ENCODE peak calls at places on chromosomes 6 and 20, in six cellular contexts. L is neural crest cell, V is stomach, U is globus pallidus, Z is HT-29, S is iPS-NIHi11. I is an unnamed sample.

GRCh38 chr6:119446623-119447008 is 97.1 kb upstream of the MAN1A1 start:
- DNase-seq in Z (peak), S (no peak), U (peak), L (no peak), V (peak), I (peak)

GRCh38 chr20:32521780-32522524 is 63.2 kb downstream of the NOL4L start:
- DNase-seq in L (peak), Z (peak), S (peak), V (peak), U (peak), I (peak)

GRCh38 chr20:32589256-32589655 is 4.1 kb upstream of the NOL4L start:
- DNase-seq in S (no peak), L (no peak), V (no peak), U (no peak), Z (peak), I (no peak)

GRCh38 chr6:148629910-148630470 is 116.8 kb upstream of the UST start:
- DNase-seq in U (no peak), S (no peak), Z (no peak), V (no peak), L (no peak), I (no peak)

GRCh38 chr6:113394724-113395123 is 462.4 kb upstream of the MARCKS start:
- DNase-seq in S (no peak), U (no peak), V (no peak), Z (no peak), L (no peak), I (no peak)

GRCh38 chr6:51989789-51990188 is 97.6 kb downstream of the PKHD1 start:
- DNase-seq in V (no peak), U (no peak), S (no peak), L (no peak), Z (no peak), I (no peak)

GRCh38 chr6:34246563-34247391 is 2.0 kb downstream of the SMIM29 start:
- DNase-seq in L (peak), Z (peak), U (no peak), V (no peak), S (peak), I (peak)

GRCh38 chr20:13458860-13459451 is 179.8 kb downstream of the TASP1 start:
- DNase-seq in V (no peak), S (peak), U (peak), L (no peak), Z (peak), I (peak)

GRCh38 chr6:170160031-170160627 is 130.7 kb downstream of the DLL1 start:
- DNase-seq in V (no peak), L (no peak), S (no peak), U (no peak), Z (no peak), I (no peak)

GRCh38 chr6:41191569-41191968 is 9.4 kb downstream of the TREML2 start:
- DNase-seq in U (no peak), Z (peak), V (no peak), S (peak), L (peak), I (no peak)

GRCh38 chr20:52047811-52048302 is 143.7 kb downstream of the ZFP64 start:
- DNase-seq in Z (peak), S (no peak), V (no peak), L (no peak), U (no peak), I (peak)

GRCh38 chr6:43978473-43979360 is 148.5 kb downstream of the MRPL14 start:
- DNase-seq in S (peak), V (no peak), U (no peak), L (no peak), Z (no peak), I (no peak)

GRCh38 chr6:72769459-72770125 is 147.7 kb downstream of the KCNQ5 start:
- DNase-seq in S (no peak), U (no peak), L (no peak), Z (no peak), V (no peak), I (no peak)

GRCh38 chr20:11376998-11377397 is 540.7 kb upstream of the BTBD3 start:
- DNase-seq in Z (no peak), L (no peak), S (no peak), V (no peak), U (no peak), I (peak)

I was measured in astrocyte of the hippocampus.